ENCODE peak calls at places on chromosomes 5 and 9, in ten cellular contexts. F, L, R, P, G, D, I, S, Q and E are unnamed samples.

GRCh38 chr9:88730780-88731179 is 195.8 kb downstream of the NXNL2 start:
- DNase-seq in I (no peak), L (no peak), R (no peak), P (no peak), F (no peak), Q (no peak), D (no peak), G (no peak), S (no peak), E (no peak)

GRCh38 chr5:42825422-42826148 is 13.9 kb upstream of the SELENOP start:
- DNase-seq in Q (no peak), P (no peak), S (no peak), I (no peak), L (no peak), R (no peak), F (no peak), G (no peak), D (no peak), E (no peak)

GRCh38 chr5:133888625-133888991 is 79.8 kb downstream of the C5orf15 start:
- DNase-seq in D (no peak), Q (no peak), F (no peak), L (no peak), I (no peak), G (no peak), P (no peak), R (no peak), S (no peak), E (no peak)

GRCh38 chr9:70093944-70094343 is 50.3 kb downstream of the MAMDC2 start:
- DNase-seq in L (peak; percentile 47), Q (no peak), P (no peak), D (peak; percentile 86), I (no peak), G (no peak), S (no peak), F (no peak), R (no peak), E (no peak)

GRCh38 chr9:17578911-17579793 is at the start of gene SH3GL2:
- DNase-seq in R (no peak), Q (peak; percentile 61), I (no peak), D (no peak), G (no peak), P (peak; percentile 45), F (peak; percentile 74), S (no peak), L (peak; percentile 35), E (peak; percentile 34)

GRCh38 chr9:121286973-121287721 is 19.2 kb downstream of the GSN start:
- DNase-seq in I (peak; percentile 94), L (peak; percentile 99), Q (peak; percentile 95), F (peak; percentile 91), D (peak; percentile 94), P (peak; percentile 59), S (peak; percentile 85), R (peak; percentile 84), G (peak; percentile 91), E (no peak)

GRCh38 chr5:53350991-53351770 is 129.2 kb upstream of the FST start:
- DNase-seq in F (no peak), I (no peak), L (no peak), R (no peak), Q (no peak), S (no peak), D (no peak), G (no peak), P (peak; percentile 8), E (no peak)

GRCh38 chr5:168624850-168625357 is 45.7 kb upstream of the PANK3 start:
- DNase-seq in R (no peak), L (peak; percentile 17), D (no peak), I (no peak), P (no peak), F (no peak), S (no peak), G (no peak), Q (no peak), E (no peak)

GRCh38 chr9:79165006-79165405 is 406.8 kb upstream of the TLE4 start:
- DNase-seq in G (no peak), L (peak; percentile 56), I (no peak), S (no peak), Q (no peak), R (no peak), D (no peak), P (no peak), F (no peak), E (no peak)

GRCh38 chr9:99555792-99556191 is 265.9 kb upstream of the NR4A3 start:
- DNase-seq in I (no peak), R (no peak), D (no peak), Q (no peak), F (no peak), S (no peak), P (no peak), L (no peak), G (no peak), E (no peak)

GRCh38 chr5:142324377-142324870 is 397 bp downstream of the SPRY4 start:
- DNase-seq in R (no peak), I (peak; percentile 69), F (no peak), G (peak; percentile 74), L (no peak), P (no peak), D (no peak), S (peak; percentile 30), Q (peak; percentile 79), E (peak; percentile 54)

GRCh38 chr5:110854200-110854599 is 115.4 kb downstream of the SLC25A46 start:
- DNase-seq in Q (no peak), P (no peak), D (no peak), F (no peak), G (no peak), R (no peak), I (no peak), S (no peak), L (no peak), E (no peak)

GRCh38 chr5:112109331-112109993 is 309.6 kb downstream of the EPB41L4A start:
- DNase-seq in I (peak; percentile 73), F (peak; percentile 18), L (peak; percentile 62), Q (no peak), D (peak; percentile 35), P (no peak), S (no peak), R (peak; percentile 21), G (no peak), E (no peak)

GRCh38 chr5:73693573-73694061 is 67.6 kb downstream of the ARHGEF28 start:
- DNase-seq in P (peak; percentile 10), L (no peak), Q (no peak), S (peak; percentile 86), G (no peak), R (no peak), F (no peak), I (no peak), D (no peak), E (peak; percentile 27)

GRCh38 chr5:123174916-123175481 is 86.0 kb downstream of the PRDM6 start:
- DNase-seq in Q (no peak), G (no peak), I (no peak), P (no peak), D (no peak), F (no peak), L (no peak), S (no peak), R (no peak), E (no peak)

GRCh38 chr9:129402341-129402739 is 218.6 kb downstream of the C9orf50 start:
- DNase-seq in I (no peak), D (no peak), L (no peak), F (no peak), S (peak; percentile 54), R (no peak), P (peak; percentile 31), Q (no peak), G (no peak), E (no peak)
- TF ChIP-seq CTCF in I (no peak), D (no peak), L (no peak), F (no peak), S (no peak), R (no peak), P (no peak), Q (no peak), G (no peak), E (no peak)

GRCh38 chr9:92850898-92851297 is 26.9 kb downstream of the ZNF484 start:
- DNase-seq in I (no peak), F (no peak), L (no peak), G (no peak), P (no peak), S (no peak), Q (no peak), D (no peak), R (no peak), E (no peak)
- TF ChIP-seq CTCF in I (no peak), F (no peak), L (no peak), G (no peak), P (no peak), S (no peak), Q (no peak), D (no peak), R (no peak), E (no peak)

GRCh38 chr9:131635912-131636311 is 90.6 kb downstream of the PRRT1B start:
- DNase-seq in D (no peak), Q (no peak), S (no peak), I (no peak), P (no peak), F (no peak), R (no peak), G (no peak), L (no peak), E (no peak)

GRCh38 chr9:131636593-131636992 is 91.3 kb downstream of the PRRT1B start:
- DNase-seq in I (no peak), P (no peak), F (no peak), L (no peak), Q (no peak), G (no peak), D (no peak), S (no peak), R (no peak), E (no peak)

GRCh38 chr9:131631254-131631653 is 85.9 kb downstream of the PRRT1B start:
- DNase-seq in Q (no peak), G (no peak), F (no peak), R (no peak), I (no peak), S (no peak), P (no peak), L (no peak), D (no peak), E (no peak)

GRCh38 chr9:131633491-131634031 is 88.2 kb downstream of the PRRT1B start:
- DNase-seq in F (no peak), D (no peak), G (no peak), Q (no peak), S (no peak), L (peak; percentile 98), I (no peak), R (no peak), P (no peak), E (no peak)

GRCh38 chr9:131635285-131635684 is 90.0 kb downstream of the PRRT1B start:
- DNase-seq in I (peak; percentile 94), F (peak; percentile 91), S (peak; percentile 73), G (peak; percentile 93), D (peak; percentile 92), Q (peak; percentile 93), P (peak; percentile 70), R (peak; percentile 82), L (peak; percentile 96), E (peak; percentile 58)
- TF ChIP-seq CTCF in I (no peak), F (no peak), S (no peak), G (no peak), D (peak; percentile 22), Q (peak; percentile 12), P (no peak), R (no peak), L (no peak), E (no peak)

GRCh38 chr5:65512170-65512937 is 30.6 kb upstream of the ADAMTS6 start:
- DNase-seq in F (no peak), L (no peak), I (no peak), S (no peak), Q (no peak), P (no peak), G (no peak), D (no peak), R (no peak), E (no peak)

GRCh38 chr5:65506961-65507360 is 25.2 kb upstream of the ADAMTS6 start:
- DNase-seq in R (no peak), G (no peak), F (no peak), L (no peak), D (no peak), P (no peak), S (no peak), Q (no peak), I (no peak), E (no peak)

GRCh38 chr5:65508978-65509377 is 27.3 kb upstream of the ADAMTS6 start:
- DNase-seq in Q (no peak), S (no peak), I (no peak), F (no peak), L (no peak), R (no peak), D (no peak), P (no peak), G (no peak), E (no peak)
- TF ChIP-seq CTCF in Q (no peak), S (no peak), I (no peak), F (no peak), L (no peak), R (no peak), D (no peak), P (no peak), G (no peak), E (no peak)